ENCODE peak calls at places on chromosomes 2 and 18, in seven cellular contexts. M, Y, Q, U, J, X and A are unnamed samples.

GRCh38 chr2:17327649-17328048 is 190.6 kb downstream of the RAD51AP2 start:
- DNase-seq in M (no peak), X (no peak), Q (no peak), Y (no peak), J (no peak), U (no peak), A (no peak)

GRCh38 chr2:223846524-223846923 is 9.1 kb upstream of the AP1S3 start:
- DNase-seq in Y (no peak), X (no peak), J (no peak), M (no peak), U (no peak), Q (no peak), A (no peak)

GRCh38 chr2:207166039-207166348 is 246 bp upstream of the KLF7 start:
- DNase-seq in J (peak), M (peak), X (peak), Q (peak), U (peak), Y (peak), A (peak)

GRCh38 chr18:23972416-23972815 is 42.1 kb upstream of the TTC39C start:
- DNase-seq in Q (no peak), U (no peak), J (no peak), X (no peak), Y (no peak), M (no peak), A (no peak)

GRCh38 chr2:28269019-28269784 is 123.5 kb upstream of the FOSL2 start:
- DNase-seq in M (no peak), Y (no peak), X (no peak), Q (no peak), U (no peak), J (no peak), A (no peak)

GRCh38 chr18:76909418-76909817 is 87.1 kb downstream of the ZNF236 start:
- DNase-seq in Y (no peak), X (no peak), Q (no peak), M (no peak), U (no peak), J (no peak), A (no peak)

GRCh38 chr2:227439214-227439613 is 32.7 kb upstream of the AGFG1 start:
- DNase-seq in M (no peak), X (no peak), U (no peak), Y (no peak), J (no peak), Q (no peak), A (no peak)

GRCh38 chr2:68936889-68937288 is 15.8 kb downstream of the GKN2 start:
- DNase-seq in X (no peak), Q (no peak), U (no peak), M (no peak), Y (no peak), J (no peak), A (no peak)

GRCh38 chr2:177283871-177284270 is 19.3 kb upstream of the NFE2L2 start:
- DNase-seq in J (no peak), U (no peak), Q (no peak), X (no peak), M (no peak), Y (no peak), A (no peak)